ENCODE peak calls at places on chromosomes 13 and 19, in eight cellular contexts. One of them, this sample, is unnamed.

GRCh38 chr13:44188257-44188656 is 185.4 kb upstream of the SERP2 start:
- DNase-seq in brain microvascular endothelial cell: peak
- DNase-seq in stimulated activated CD4-positive, alpha-beta T cell treated with anti-CD3 and anti-CD28 coated beads, TNF-alpha, amount 100 ng/mL, for 1 hour: no peak
- DNase-seq in stomach: no peak
- DNase-seq in HFFc6: peak
- DNase-seq in activated naive CD4-positive, alpha-beta T cell treated with anti-CD3 and anti-CD28 coated beads, Interleukin-2, amount 10 ng/mL, durations not matched to agents 7 days and 5 days: no peak
- DNase-seq in activated CD8-positive, alpha-beta T cell treated with anti-CD3 and anti-CD28 coated beads, Interleukin-2, amount 10 ng/mL, durations not matched to agents 7 days and 5 days: no peak
- DNase-seq in RCC 7860: peak
- DNase-seq in this sample: no peak

GRCh38 chr19:57410748-57411671 is at the start of gene ZNF17:
- DNase-seq in brain microvascular endothelial cell: peak
- DNase-seq in RCC 7860: peak
- DNase-seq in HFFc6: peak
- DNase-seq in stomach: peak
- DNase-seq in stimulated activated CD4-positive, alpha-beta T cell treated with anti-CD3 and anti-CD28 coated beads, TNF-alpha, amount 100 ng/mL, for 1 hour: peak
- DNase-seq in activated naive CD4-positive, alpha-beta T cell treated with anti-CD3 and anti-CD28 coated beads, Interleukin-2, amount 10 ng/mL, durations not matched to agents 7 days and 5 days: peak
- DNase-seq in activated CD8-positive, alpha-beta T cell treated with anti-CD3 and anti-CD28 coated beads, Interleukin-2, amount 10 ng/mL, durations not matched to agents 7 days and 5 days: peak
- DNase-seq in this sample: peak

GRCh38 chr19:17735410-17735809 is 15.9 kb upstream of the FCHO1 start:
- DNase-seq in HFFc6: no peak
- DNase-seq in stomach: no peak
- DNase-seq in brain microvascular endothelial cell: no peak
- DNase-seq in stimulated activated CD4-positive, alpha-beta T cell treated with anti-CD3 and anti-CD28 coated beads, TNF-alpha, amount 100 ng/mL, for 1 hour: no peak
- DNase-seq in RCC 7860: no peak
- DNase-seq in activated naive CD4-positive, alpha-beta T cell treated with anti-CD3 and anti-CD28 coated beads, Interleukin-2, amount 10 ng/mL, durations not matched to agents 7 days and 5 days: no peak
- DNase-seq in activated CD8-positive, alpha-beta T cell treated with anti-CD3 and anti-CD28 coated beads, Interleukin-2, amount 10 ng/mL, durations not matched to agents 7 days and 5 days: no peak
- DNase-seq in this sample: no peak

GRCh38 chr13:100987993-100988392 is 313.4 kb upstream of the TMTC4 start:
- DNase-seq in activated CD8-positive, alpha-beta T cell treated with anti-CD3 and anti-CD28 coated beads, Interleukin-2, amount 10 ng/mL, durations not matched to agents 7 days and 5 days: no peak
- DNase-seq in activated naive CD4-positive, alpha-beta T cell treated with anti-CD3 and anti-CD28 coated beads, Interleukin-2, amount 10 ng/mL, durations not matched to agents 7 days and 5 days: no peak
- DNase-seq in HFFc6: no peak
- DNase-seq in RCC 7860: no peak
- DNase-seq in stimulated activated CD4-positive, alpha-beta T cell treated with anti-CD3 and anti-CD28 coated beads, TNF-alpha, amount 100 ng/mL, for 1 hour: no peak
- DNase-seq in stomach: no peak
- DNase-seq in brain microvascular endothelial cell: peak
- DNase-seq in this sample: peak

GRCh38 chr13:101529419-101529818 is 76.9 kb downstream of the ITGBL1 start:
- DNase-seq in brain microvascular endothelial cell: peak
- DNase-seq in stomach: no peak
- DNase-seq in activated CD8-positive, alpha-beta T cell treated with anti-CD3 and anti-CD28 coated beads, Interleukin-2, amount 10 ng/mL, durations not matched to agents 7 days and 5 days: no peak
- DNase-seq in HFFc6: peak
- DNase-seq in stimulated activated CD4-positive, alpha-beta T cell treated with anti-CD3 and anti-CD28 coated beads, TNF-alpha, amount 100 ng/mL, for 1 hour: no peak
- DNase-seq in RCC 7860: peak
- DNase-seq in activated naive CD4-positive, alpha-beta T cell treated with anti-CD3 and anti-CD28 coated beads, Interleukin-2, amount 10 ng/mL, durations not matched to agents 7 days and 5 days: no peak
- DNase-seq in this sample: peak

GRCh38 chr13:88303605-88304004 is 632.4 kb downstream of the SLITRK5 start:
- DNase-seq in RCC 7860: no peak
- DNase-seq in brain microvascular endothelial cell: no peak
- DNase-seq in stimulated activated CD4-positive, alpha-beta T cell treated with anti-CD3 and anti-CD28 coated beads, TNF-alpha, amount 100 ng/mL, for 1 hour: no peak
- DNase-seq in HFFc6: no peak
- DNase-seq in activated naive CD4-positive, alpha-beta T cell treated with anti-CD3 and anti-CD28 coated beads, Interleukin-2, amount 10 ng/mL, durations not matched to agents 7 days and 5 days: no peak
- DNase-seq in activated CD8-positive, alpha-beta T cell treated with anti-CD3 and anti-CD28 coated beads, Interleukin-2, amount 10 ng/mL, durations not matched to agents 7 days and 5 days: no peak
- DNase-seq in stomach: no peak
- DNase-seq in this sample: no peak

GRCh38 chr19:17775991-17776803 is 18.7 kb upstream of the B3GNT3 start:
- DNase-seq in stomach: no peak
- DNase-seq in brain microvascular endothelial cell: no peak
- DNase-seq in activated CD8-positive, alpha-beta T cell treated with anti-CD3 and anti-CD28 coated beads, Interleukin-2, amount 10 ng/mL, durations not matched to agents 7 days and 5 days: no peak
- DNase-seq in RCC 7860: no peak
- DNase-seq in HFFc6: no peak
- DNase-seq in activated naive CD4-positive, alpha-beta T cell treated with anti-CD3 and anti-CD28 coated beads, Interleukin-2, amount 10 ng/mL, durations not matched to agents 7 days and 5 days: no peak
- DNase-seq in stimulated activated CD4-positive, alpha-beta T cell treated with anti-CD3 and anti-CD28 coated beads, TNF-alpha, amount 100 ng/mL, for 1 hour: no peak
- DNase-seq in this sample: no peak

GRCh38 chr13:43316997-43317396 is 293.6 kb downstream of the DNAJC15 start:
- DNase-seq in activated naive CD4-positive, alpha-beta T cell treated with anti-CD3 and anti-CD28 coated beads, Interleukin-2, amount 10 ng/mL, durations not matched to agents 7 days and 5 days: no peak
- DNase-seq in brain microvascular endothelial cell: peak
- DNase-seq in activated CD8-positive, alpha-beta T cell treated with anti-CD3 and anti-CD28 coated beads, Interleukin-2, amount 10 ng/mL, durations not matched to agents 7 days and 5 days: no peak
- DNase-seq in stomach: no peak
- DNase-seq in RCC 7860: no peak
- DNase-seq in stimulated activated CD4-positive, alpha-beta T cell treated with anti-CD3 and anti-CD28 coated beads, TNF-alpha, amount 100 ng/mL, for 1 hour: no peak
- DNase-seq in HFFc6: no peak
- DNase-seq in this sample: peak

GRCh38 chr13:44767257-44767656 is 191.1 kb upstream of the TSC22D1 start:
- DNase-seq in brain microvascular endothelial cell: no peak
- DNase-seq in activated naive CD4-positive, alpha-beta T cell treated with anti-CD3 and anti-CD28 coated beads, Interleukin-2, amount 10 ng/mL, durations not matched to agents 7 days and 5 days: no peak
- DNase-seq in activated CD8-positive, alpha-beta T cell treated with anti-CD3 and anti-CD28 coated beads, Interleukin-2, amount 10 ng/mL, durations not matched to agents 7 days and 5 days: no peak
- DNase-seq in stomach: no peak
- DNase-seq in stimulated activated CD4-positive, alpha-beta T cell treated with anti-CD3 and anti-CD28 coated beads, TNF-alpha, amount 100 ng/mL, for 1 hour: no peak
- DNase-seq in RCC 7860: no peak
- DNase-seq in HFFc6: no peak
- DNase-seq in this sample: no peak

GRCh38 chr13:55298201-55298600 is 1842.5 kb upstream of the PRR20A start:
- DNase-seq in brain microvascular endothelial cell: no peak
- DNase-seq in activated CD8-positive, alpha-beta T cell treated with anti-CD3 and anti-CD28 coated beads, Interleukin-2, amount 10 ng/mL, durations not matched to agents 7 days and 5 days: no peak
- DNase-seq in stomach: no peak
- DNase-seq in activated naive CD4-positive, alpha-beta T cell treated with anti-CD3 and anti-CD28 coated beads, Interleukin-2, amount 10 ng/mL, durations not matched to agents 7 days and 5 days: no peak
- DNase-seq in RCC 7860: no peak
- DNase-seq in HFFc6: no peak
- DNase-seq in stimulated activated CD4-positive, alpha-beta T cell treated with anti-CD3 and anti-CD28 coated beads, TNF-alpha, amount 100 ng/mL, for 1 hour: no peak
- DNase-seq in this sample: no peak

GRCh38 chr19:40232949-40233810 is 6.7 kb upstream of the CCNP start:
- DNase-seq in activated naive CD4-positive, alpha-beta T cell treated with anti-CD3 and anti-CD28 coated beads, Interleukin-2, amount 10 ng/mL, durations not matched to agents 7 days and 5 days: no peak
- DNase-seq in stomach: no peak
- DNase-seq in activated CD8-positive, alpha-beta T cell treated with anti-CD3 and anti-CD28 coated beads, Interleukin-2, amount 10 ng/mL, durations not matched to agents 7 days and 5 days: no peak
- DNase-seq in HFFc6: no peak
- DNase-seq in stimulated activated CD4-positive, alpha-beta T cell treated with anti-CD3 and anti-CD28 coated beads, TNF-alpha, amount 100 ng/mL, for 1 hour: no peak
- DNase-seq in brain microvascular endothelial cell: no peak
- DNase-seq in RCC 7860: no peak
- DNase-seq in this sample: no peak

This sample was measured in NCI-H446.